ENCODE peak calls at places on chromosomes 4 and X, in four cellular contexts. One of them, this sample, is unnamed.

GRCh38 chrX:153913701-153914100 is 9.2 kb downstream of the AVPR2 start:
- DNase-seq in cardiac muscle cell: no peak
- DNase-seq in fibroblast of lung: no peak
- DNase-seq in upper lobe of right lung: no peak
- DNase-seq in this sample: no peak

GRCh38 chr4:182143822-182144620 is 99.2 kb upstream of the TENM3 start:
- DNase-seq in upper lobe of right lung: peak; percentile 63
- DNase-seq in fibroblast of lung: peak; percentile 92
- DNase-seq in cardiac muscle cell: peak; percentile 49
- DNase-seq in this sample: peak; percentile 88

GRCh38 chr4:3440011-3440410 is 1.8 kb upstream of the HGFAC start:
- DNase-seq in fibroblast of lung: no peak
- DNase-seq in upper lobe of right lung: no peak
- DNase-seq in cardiac muscle cell: no peak
- DNase-seq in this sample: no peak

GRCh38 chr4:95077864-95078263 is 320.1 kb downstream of the BMPR1B start:
- DNase-seq in fibroblast of lung: peak; percentile 27
- DNase-seq in cardiac muscle cell: no peak
- DNase-seq in upper lobe of right lung: no peak
- DNase-seq in this sample: peak; percentile 79

GRCh38 chr4:74317616-74318256 is 9.5 kb downstream of the EPGN start:
- DNase-seq in cardiac muscle cell: no peak
- DNase-seq in upper lobe of right lung: no peak
- DNase-seq in fibroblast of lung: no peak
- DNase-seq in this sample: no peak

GRCh38 chrX:67619253-67619652 is 75.4 kb downstream of the AR start:
- DNase-seq in fibroblast of lung: peak; percentile 84
- DNase-seq in cardiac muscle cell: no peak
- DNase-seq in upper lobe of right lung: no peak
- DNase-seq in this sample: peak; percentile 46

GRCh38 chr4:141375855-141376254 is 155.2 kb downstream of the ZNF330 start:
- DNase-seq in cardiac muscle cell: no peak
- DNase-seq in upper lobe of right lung: no peak
- DNase-seq in fibroblast of lung: peak; percentile 93
- DNase-seq in this sample: peak; percentile 79

GRCh38 chr4:138401330-138401729 is 159.2 kb upstream of the SLC7A11 start:
- DNase-seq in cardiac muscle cell: peak; percentile 38
- DNase-seq in fibroblast of lung: no peak
- DNase-seq in upper lobe of right lung: no peak
- DNase-seq in this sample: peak; percentile 54

GRCh38 chrX:47093248-47093647 is 15.0 kb downstream of the RGN start:
- DNase-seq in fibroblast of lung: peak; percentile 24
- DNase-seq in cardiac muscle cell: peak; percentile 39
- DNase-seq in upper lobe of right lung: no peak
- DNase-seq in this sample: peak; percentile 67

GRCh38 chr4:56870927-56871326 is 36.8 kb upstream of the REST start:
- DNase-seq in cardiac muscle cell: no peak
- DNase-seq in upper lobe of right lung: no peak
- DNase-seq in fibroblast of lung: peak; percentile 29
- DNase-seq in this sample: peak; percentile 37

GRCh38 chrX:8784162-8784561 is 17.0 kb downstream of the FAM9A start:
- DNase-seq in cardiac muscle cell: no peak
- DNase-seq in upper lobe of right lung: no peak
- DNase-seq in fibroblast of lung: no peak
- DNase-seq in this sample: no peak

GRCh38 chr4:181289203-181289602 is 954.0 kb upstream of the TENM3 start:
- DNase-seq in upper lobe of right lung: no peak
- DNase-seq in cardiac muscle cell: peak; percentile 10
- DNase-seq in fibroblast of lung: no peak
- DNase-seq in this sample: no peak

GRCh38 chr4:148270600-148270999 is 171.6 kb downstream of the NR3C2 start:
- DNase-seq in fibroblast of lung: peak; percentile 29
- DNase-seq in cardiac muscle cell: no peak
- DNase-seq in upper lobe of right lung: no peak
- DNase-seq in this sample: no peak

GRCh38 chrX:8025705-8026104 is 98.5 kb upstream of the PNPLA4 start:
- DNase-seq in upper lobe of right lung: no peak
- DNase-seq in fibroblast of lung: no peak
- DNase-seq in cardiac muscle cell: no peak
- DNase-seq in this sample: no peak

GRCh38 chr4:98642991-98643426 is 15.4 kb downstream of the TSPAN5 start:
- DNase-seq in upper lobe of right lung: no peak
- DNase-seq in fibroblast of lung: peak; percentile 83
- DNase-seq in cardiac muscle cell: no peak
- DNase-seq in this sample: peak; percentile 78

GRCh38 chr4:13218316-13218958 is 265.7 kb downstream of the RAB28 start:
- DNase-seq in cardiac muscle cell: no peak
- DNase-seq in fibroblast of lung: peak; percentile 61
- DNase-seq in upper lobe of right lung: no peak
- DNase-seq in this sample: no peak

GRCh38 chrX:104253567-104254441 is 929 bp downstream of the ESX1 start:
- DNase-seq in cardiac muscle cell: peak; percentile 48
- DNase-seq in upper lobe of right lung: no peak
- DNase-seq in fibroblast of lung: no peak
- DNase-seq in this sample: no peak

GRCh38 chr4:106763044-106763443 is 273.1 kb downstream of the DKK2 start:
- DNase-seq in fibroblast of lung: peak; percentile 6
- DNase-seq in cardiac muscle cell: peak; percentile 4
- DNase-seq in upper lobe of right lung: no peak
- DNase-seq in this sample: peak; percentile 14

GRCh38 chr4:47145630-47146029 is 114.3 kb downstream of the GABRB1 start:
- DNase-seq in fibroblast of lung: peak; percentile 93
- DNase-seq in upper lobe of right lung: no peak
- DNase-seq in cardiac muscle cell: no peak
- DNase-seq in this sample: peak; percentile 94

GRCh38 chr4:106201373-106201772 is 114.6 kb downstream of the TBCK start:
- DNase-seq in upper lobe of right lung: no peak
- DNase-seq in fibroblast of lung: peak; percentile 6
- DNase-seq in cardiac muscle cell: peak; percentile 37
- DNase-seq in this sample: peak; percentile 47

GRCh38 chr4:44017422-44017739 is 431.2 kb downstream of the KCTD8 start:
- DNase-seq in upper lobe of right lung: no peak
- DNase-seq in cardiac muscle cell: no peak
- DNase-seq in fibroblast of lung: no peak
- DNase-seq in this sample: no peak

GRCh38 chr4:101265816-101266172 is 81.5 kb downstream of the PPP3CA start:
- DNase-seq in fibroblast of lung: no peak
- DNase-seq in upper lobe of right lung: no peak
- DNase-seq in cardiac muscle cell: no peak
- DNase-seq in this sample: no peak

GRCh38 chr4:124234771-124235170 is 477.8 kb downstream of the ANKRD50 start:
- DNase-seq in fibroblast of lung: peak; percentile 74
- DNase-seq in cardiac muscle cell: no peak
- DNase-seq in upper lobe of right lung: no peak
- DNase-seq in this sample: no peak

GRCh38 chr4:44145868-44146267 is 302.7 kb downstream of the KCTD8 start:
- DNase-seq in upper lobe of right lung: no peak
- DNase-seq in cardiac muscle cell: no peak
- DNase-seq in fibroblast of lung: peak; percentile 51
- DNase-seq in this sample: peak; percentile 8

GRCh38 chrX:134747006-134747405 is 88.7 kb upstream of the PLAC1 start:
- DNase-seq in fibroblast of lung: no peak
- DNase-seq in upper lobe of right lung: no peak
- DNase-seq in cardiac muscle cell: no peak
- DNase-seq in this sample: no peak

GRCh38 chrX:105460366-105460765 is 239.9 kb upstream of the TEX13A start:
- DNase-seq in cardiac muscle cell: no peak
- DNase-seq in upper lobe of right lung: no peak
- DNase-seq in fibroblast of lung: peak; percentile 77
- DNase-seq in this sample: peak; percentile 86

GRCh38 chr4:88007304-88008132 is at the start of gene PKD2:
- DNase-seq in fibroblast of lung: peak; percentile 76
- DNase-seq in cardiac muscle cell: peak; percentile 84
- DNase-seq in upper lobe of right lung: peak; percentile 93
- DNase-seq in this sample: peak; percentile 75

GRCh38 chrX:34612036-34612435 is 45.0 kb downstream of the TMEM47 start:
- DNase-seq in upper lobe of right lung: no peak
- DNase-seq in fibroblast of lung: peak; percentile 4
- DNase-seq in cardiac muscle cell: no peak
- DNase-seq in this sample: peak; percentile 49

GRCh38 chr4:96955226-96955625 is 1115.3 kb downstream of the PDHA2 start:
- DNase-seq in cardiac muscle cell: no peak
- DNase-seq in fibroblast of lung: no peak
- DNase-seq in upper lobe of right lung: no peak
- DNase-seq in this sample: no peak

GRCh38 chrX:18701621-18702361 is 5.7 kb upstream of the PPEF1 start:
- DNase-seq in fibroblast of lung: peak; percentile 33
- DNase-seq in upper lobe of right lung: peak; percentile 62
- DNase-seq in cardiac muscle cell: no peak
- DNase-seq in this sample: peak; percentile 33

GRCh38 chr4:145452447-145453162 is 29.0 kb upstream of the SMAD1 start:
- DNase-seq in upper lobe of right lung: no peak
- DNase-seq in fibroblast of lung: peak; percentile 1
- DNase-seq in cardiac muscle cell: no peak
- DNase-seq in this sample: no peak

GRCh38 chrX:25084446-25084845 is 68.7 kb upstream of the ARX start:
- DNase-seq in cardiac muscle cell: no peak
- DNase-seq in upper lobe of right lung: no peak
- DNase-seq in fibroblast of lung: no peak
- DNase-seq in this sample: no peak

GRCh38 chr4:11408569-11408968 is 20.1 kb downstream of the HS3ST1 start:
- DNase-seq in fibroblast of lung: no peak
- DNase-seq in upper lobe of right lung: no peak
- DNase-seq in cardiac muscle cell: no peak
- DNase-seq in this sample: no peak

GRCh38 chr4:83618431-83618830 is 82.5 kb downstream of the GPAT3 start:
- DNase-seq in upper lobe of right lung: no peak
- DNase-seq in fibroblast of lung: peak; percentile 87
- DNase-seq in cardiac muscle cell: peak; percentile 92
- DNase-seq in this sample: peak; percentile 81

GRCh38 chr4:14906805-14907204 is 95.5 kb upstream of the CPEB2 start:
- DNase-seq in cardiac muscle cell: no peak
- DNase-seq in upper lobe of right lung: no peak
- DNase-seq in fibroblast of lung: peak; percentile 4
- DNase-seq in this sample: no peak

GRCh38 chr4:21476753-21477152 is 471.8 kb downstream of the KCNIP4 start:
- DNase-seq in fibroblast of lung: no peak
- DNase-seq in cardiac muscle cell: peak; percentile 65
- DNase-seq in upper lobe of right lung: no peak
- DNase-seq in this sample: peak; percentile 12

GRCh38 chr4:159498371-159499115 is 395.7 kb downstream of the RAPGEF2 start:
- DNase-seq in upper lobe of right lung: no peak
- DNase-seq in fibroblast of lung: no peak
- DNase-seq in cardiac muscle cell: no peak
- DNase-seq in this sample: no peak

GRCh38 chrX:131287556-131288179 is 1.4 kb downstream of the IGSF1 start:
- DNase-seq in fibroblast of lung: no peak
- DNase-seq in cardiac muscle cell: no peak
- DNase-seq in upper lobe of right lung: no peak
- DNase-seq in this sample: no peak

GRCh38 chrX:131289527-131289926 is 421 bp upstream of the IGSF1 start:
- DNase-seq in upper lobe of right lung: no peak
- DNase-seq in fibroblast of lung: no peak
- DNase-seq in cardiac muscle cell: no peak
- DNase-seq in this sample: no peak

GRCh38 chrX:131288188-131288587 is 918 bp downstream of the IGSF1 start:
- DNase-seq in fibroblast of lung: no peak
- DNase-seq in cardiac muscle cell: no peak
- DNase-seq in upper lobe of right lung: no peak
- DNase-seq in this sample: no peak

GRCh38 chrX:131288738-131289511 is at the start of gene IGSF1:
- DNase-seq in cardiac muscle cell: peak; percentile 81
- DNase-seq in upper lobe of right lung: no peak
- DNase-seq in fibroblast of lung: peak; percentile 41
- DNase-seq in this sample: peak; percentile 3
- H3K4me3 ChIP-seq in cardiac muscle cell: peak within 1 kb of the TSS; percentile 25
- H3K4me3 ChIP-seq in upper lobe of right lung: no peak within 1 kb of the TSS
- H3K4me3 ChIP-seq in fibroblast of lung: no peak within 1 kb of the TSS
- H3K4me3 ChIP-seq in this sample: no peak within 1 kb of the TSS

DNA sequence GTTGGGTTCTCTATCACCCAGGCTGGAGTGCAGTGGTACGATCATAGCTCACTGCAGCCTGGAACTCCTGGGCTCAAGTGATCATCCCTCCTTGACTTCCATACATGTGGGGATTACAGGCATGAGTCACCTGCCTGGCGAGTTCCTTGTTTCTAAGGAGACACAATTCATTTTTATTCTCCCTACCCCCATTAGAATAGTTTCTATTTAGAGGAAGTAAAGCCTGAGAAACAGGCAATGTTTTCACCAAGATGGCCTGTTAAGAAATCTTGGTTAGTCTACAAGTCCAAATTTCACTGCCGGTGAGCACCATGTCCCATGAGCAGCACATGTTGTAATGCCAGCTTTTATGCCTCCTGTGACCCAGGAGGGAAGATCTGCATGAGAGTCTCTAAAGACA is 5.7 kb downstream of the CYBB start:
- DNase-seq in upper lobe of right lung: no peak
- DNase-seq in fibroblast of lung: peak; percentile 12
- DNase-seq in cardiac muscle cell: no peak
- DNase-seq in this sample: no peak
- TF ChIP-seq CTCF in upper lobe of right lung: no peak
- TF ChIP-seq CTCF in fibroblast of lung: no peak
- TF ChIP-seq CTCF in cardiac muscle cell: no peak
- TF ChIP-seq CTCF in this sample: no peak

DNA sequence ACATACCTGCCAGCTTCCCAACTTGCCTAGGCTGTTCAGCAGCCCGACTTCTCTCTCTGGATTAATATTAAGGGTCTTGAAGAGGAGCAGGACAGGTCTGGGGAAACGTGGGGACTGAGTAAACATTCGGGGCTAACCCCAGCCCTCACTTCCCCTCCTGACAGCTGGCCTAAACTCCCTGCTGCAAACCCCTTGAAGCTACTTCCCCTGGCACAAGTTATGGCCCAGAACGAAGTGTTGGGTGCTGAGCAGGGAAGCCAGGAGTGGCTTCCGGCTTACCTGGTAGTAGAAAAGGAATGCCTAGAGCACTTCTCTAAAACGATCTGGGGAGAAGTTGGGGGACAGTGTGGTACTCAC is 200.0 kb downstream of the BCOR start:
- DNase-seq in upper lobe of right lung: no peak
- DNase-seq in cardiac muscle cell: no peak
- DNase-seq in fibroblast of lung: no peak
- DNase-seq in this sample: no peak
- H3K4me3 ChIP-seq in upper lobe of right lung: no peak overlapping the region
- H3K4me3 ChIP-seq in cardiac muscle cell: no peak overlapping the region
- H3K4me3 ChIP-seq in fibroblast of lung: no peak overlapping the region
- H3K4me3 ChIP-seq in this sample: no peak overlapping the region

GRCh38 chr4:35151816-35152572 is 1092.3 kb downstream of the ARAP2 start:
- DNase-seq in cardiac muscle cell: peak; percentile 50
- DNase-seq in upper lobe of right lung: no peak
- DNase-seq in fibroblast of lung: no peak
- DNase-seq in this sample: no peak
- TF ChIP-seq CTCF in cardiac muscle cell: no peak
- TF ChIP-seq CTCF in upper lobe of right lung: peak; percentile 25
- TF ChIP-seq CTCF in fibroblast of lung: no peak
- TF ChIP-seq CTCF in this sample: peak; percentile 10

GRCh38 chr4:16729361-16729760 is 169.1 kb downstream of the LDB2 start:
- DNase-seq in cardiac muscle cell: no peak
- DNase-seq in fibroblast of lung: no peak
- DNase-seq in upper lobe of right lung: no peak
- DNase-seq in this sample: no peak
- H3K4me3 ChIP-seq in cardiac muscle cell: no peak overlapping the region
- H3K4me3 ChIP-seq in fibroblast of lung: no peak overlapping the region
- H3K4me3 ChIP-seq in upper lobe of right lung: no peak overlapping the region
- H3K4me3 ChIP-seq in this sample: no peak overlapping the region

This sample was measured in choroid plexus epithelial cell.